ENCODE peak calls at places on chromosomes 2 and 18, in eight cellular contexts. One of them, this sample, is unnamed. For H3K4me1, the result is how much of the 10 kb centered on the place peaks cover.

GRCh38 chr2:128413718-128414341 is 95.2 kb upstream of the HS6ST1 start:
- DNase-seq in cardiac muscle cell: no peak
- DNase-seq in right cardiac atrium: no peak
- DNase-seq in body of pancreas: no peak
- DNase-seq in ascending aorta: peak
- DNase-seq in kidney: peak
- DNase-seq in pancreas: peak
- DNase-seq in HCT116: no peak
- DNase-seq in this sample: no peak

GRCh38 chr2:69054431-69054830 is 41.5 kb downstream of the ANTXR1 start:
- DNase-seq in ascending aorta: no peak
- DNase-seq in pancreas: no peak
- DNase-seq in HCT116: no peak
- DNase-seq in kidney: no peak
- DNase-seq in cardiac muscle cell: no peak
- DNase-seq in body of pancreas: no peak
- DNase-seq in right cardiac atrium: no peak
- DNase-seq in this sample: no peak

GRCh38 chr2:226911932-226912331 is 76.1 kb downstream of the RHBDD1 start:
- DNase-seq in body of pancreas: no peak
- DNase-seq in right cardiac atrium: no peak
- DNase-seq in kidney: no peak
- DNase-seq in pancreas: no peak
- DNase-seq in cardiac muscle cell: no peak
- DNase-seq in HCT116: no peak
- DNase-seq in ascending aorta: no peak
- DNase-seq in this sample: no peak

GRCh38 chr2:128450211-128451015 is 131.7 kb upstream of the HS6ST1 start:
- DNase-seq in pancreas: no peak
- DNase-seq in cardiac muscle cell: no peak
- DNase-seq in ascending aorta: peak
- DNase-seq in HCT116: no peak
- DNase-seq in right cardiac atrium: no peak
- DNase-seq in kidney: no peak
- DNase-seq in body of pancreas: no peak
- DNase-seq in this sample: no peak

GRCh38 chr2:201436141-201436540 is 15.1 kb downstream of the TRAK2 start:
- DNase-seq in kidney: no peak
- DNase-seq in cardiac muscle cell: no peak
- DNase-seq in HCT116: no peak
- DNase-seq in pancreas: no peak
- DNase-seq in body of pancreas: no peak
- DNase-seq in ascending aorta: no peak
- DNase-seq in right cardiac atrium: no peak
- DNase-seq in this sample: no peak

GRCh38 chr2:132477962-132478361 is 61.4 kb downstream of the GPR39 start:
- DNase-seq in pancreas: no peak
- DNase-seq in kidney: no peak
- DNase-seq in body of pancreas: no peak
- DNase-seq in cardiac muscle cell: no peak
- DNase-seq in ascending aorta: no peak
- DNase-seq in HCT116: no peak
- DNase-seq in right cardiac atrium: no peak
- DNase-seq in this sample: no peak

GRCh38 chr2:112048887-112049286 is 6.2 kb upstream of the TMEM87B start:
- DNase-seq in cardiac muscle cell: peak
- DNase-seq in HCT116: peak
- DNase-seq in pancreas: peak
- DNase-seq in ascending aorta: no peak
- DNase-seq in body of pancreas: peak
- DNase-seq in right cardiac atrium: no peak
- DNase-seq in kidney: no peak
- DNase-seq in this sample: no peak

GRCh38 chr18:27413495-27414401 is 228.6 kb upstream of the CHST9 start:
- DNase-seq in cardiac muscle cell: no peak
- DNase-seq in right cardiac atrium: no peak
- DNase-seq in pancreas: peak
- DNase-seq in body of pancreas: no peak
- DNase-seq in kidney: no peak
- DNase-seq in HCT116: no peak
- DNase-seq in ascending aorta: no peak
- DNase-seq in this sample: no peak

GRCh38 chr2:43161650-43162542 is 64.5 kb downstream of the ZFP36L2 start:
- DNase-seq in cardiac muscle cell: no peak
- DNase-seq in pancreas: peak
- DNase-seq in ascending aorta: no peak
- DNase-seq in right cardiac atrium: peak
- DNase-seq in body of pancreas: peak
- DNase-seq in kidney: no peak
- DNase-seq in HCT116: no peak
- DNase-seq in this sample: no peak
- H3K4me1 ChIP-seq in cardiac muscle cell: under half
- H3K4me1 ChIP-seq in pancreas: under half
- H3K4me1 ChIP-seq in ascending aorta: under half
- H3K4me1 ChIP-seq in right cardiac atrium: under half
- H3K4me1 ChIP-seq in body of pancreas: half or more
- H3K4me1 ChIP-seq in kidney: under half
- H3K4me1 ChIP-seq in HCT116: under half
- H3K4me1 ChIP-seq in this sample: under half

GRCh38 chr2:42129487-42129852 is 39.7 kb upstream of the EML4 start:
- DNase-seq in HCT116: no peak
- DNase-seq in body of pancreas: no peak
- DNase-seq in right cardiac atrium: no peak
- DNase-seq in pancreas: no peak
- DNase-seq in cardiac muscle cell: no peak
- DNase-seq in ascending aorta: no peak
- DNase-seq in kidney: no peak
- DNase-seq in this sample: no peak
- H3K27ac ChIP-seq in HCT116: no peak
- H3K27ac ChIP-seq in body of pancreas: no peak
- H3K27ac ChIP-seq in right cardiac atrium: no peak
- H3K27ac ChIP-seq in pancreas: no peak
- H3K27ac ChIP-seq in cardiac muscle cell: no peak
- H3K27ac ChIP-seq in ascending aorta: no peak
- H3K27ac ChIP-seq in kidney: no peak
- H3K27ac ChIP-seq in this sample: no peak

GRCh38 chr2:198917275-198917674 is 540.5 kb downstream of the SATB2 start:
- DNase-seq in ascending aorta: no peak
- DNase-seq in cardiac muscle cell: no peak
- DNase-seq in body of pancreas: no peak
- DNase-seq in right cardiac atrium: no peak
- DNase-seq in HCT116: no peak
- DNase-seq in kidney: no peak
- DNase-seq in pancreas: no peak
- DNase-seq in this sample: no peak
- H3K4me1 ChIP-seq in ascending aorta: under half
- H3K4me1 ChIP-seq in cardiac muscle cell: under half
- H3K4me1 ChIP-seq in body of pancreas: under half
- H3K4me1 ChIP-seq in right cardiac atrium: under half
- H3K4me1 ChIP-seq in HCT116: under half
- H3K4me1 ChIP-seq in kidney: under half
- H3K4me1 ChIP-seq in pancreas: under half
- H3K4me1 ChIP-seq in this sample: under half

GRCh38 chr2:213148572-213149331 is 2.7 kb downstream of the IKZF2 start:
- DNase-seq in cardiac muscle cell: no peak
- DNase-seq in kidney: no peak
- DNase-seq in right cardiac atrium: no peak
- DNase-seq in HCT116: no peak
- DNase-seq in ascending aorta: no peak
- DNase-seq in body of pancreas: no peak
- DNase-seq in pancreas: no peak
- DNase-seq in this sample: no peak

GRCh38 chr2:213149332-213149875 is 2.0 kb downstream of the IKZF2 start:
- DNase-seq in HCT116: no peak
- DNase-seq in cardiac muscle cell: no peak
- DNase-seq in right cardiac atrium: no peak
- DNase-seq in ascending aorta: no peak
- DNase-seq in kidney: no peak
- DNase-seq in body of pancreas: no peak
- DNase-seq in pancreas: no peak
- DNase-seq in this sample: no peak

GRCh38 chr2:213151437-213152064 is at the start of gene IKZF2:
- DNase-seq in body of pancreas: peak
- DNase-seq in kidney: peak
- DNase-seq in ascending aorta: peak
- DNase-seq in right cardiac atrium: peak
- DNase-seq in pancreas: peak
- DNase-seq in cardiac muscle cell: peak
- DNase-seq in HCT116: peak
- DNase-seq in this sample: peak

GRCh38 chr2:213149949-213150314 is 1.5 kb downstream of the IKZF2 start:
- DNase-seq in body of pancreas: no peak
- DNase-seq in cardiac muscle cell: no peak
- DNase-seq in right cardiac atrium: no peak
- DNase-seq in HCT116: no peak
- DNase-seq in ascending aorta: no peak
- DNase-seq in kidney: no peak
- DNase-seq in pancreas: no peak
- DNase-seq in this sample: no peak

GRCh38 chr2:213150315-213150951 is 979 bp downstream of the IKZF2 start:
- DNase-seq in HCT116: no peak
- DNase-seq in right cardiac atrium: peak
- DNase-seq in kidney: no peak
- DNase-seq in pancreas: peak
- DNase-seq in ascending aorta: no peak
- DNase-seq in body of pancreas: no peak
- DNase-seq in cardiac muscle cell: peak
- DNase-seq in this sample: peak
- H3K27ac ChIP-seq in HCT116: no peak
- H3K27ac ChIP-seq in right cardiac atrium: peak
- H3K27ac ChIP-seq in kidney: peak
- H3K27ac ChIP-seq in pancreas: peak
- H3K27ac ChIP-seq in ascending aorta: peak
- H3K27ac ChIP-seq in body of pancreas: peak
- H3K27ac ChIP-seq in cardiac muscle cell: peak
- H3K27ac ChIP-seq in this sample: peak

DNA sequence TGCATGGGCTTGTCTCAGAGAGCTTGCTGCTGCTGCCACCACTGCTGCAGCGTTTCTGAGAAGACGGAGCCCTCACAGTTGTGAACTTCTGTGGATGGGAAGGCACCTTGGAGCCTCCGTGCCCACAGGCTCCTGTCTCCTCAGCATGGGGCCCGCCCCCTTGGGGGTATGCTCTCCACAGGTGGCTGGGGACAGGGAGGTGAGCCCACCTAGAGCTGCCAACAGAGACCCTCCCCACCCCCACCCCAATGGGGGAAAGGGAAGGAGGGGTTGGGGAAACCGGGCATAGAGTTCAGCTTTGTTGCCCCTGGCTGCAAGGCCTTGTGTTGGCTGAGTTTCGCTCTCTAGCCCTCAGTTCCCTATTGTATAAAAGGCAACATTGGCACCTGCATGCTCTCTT is 76.1 kb downstream of the INPP4A start:
- DNase-seq in body of pancreas: no peak
- DNase-seq in cardiac muscle cell: no peak
- DNase-seq in right cardiac atrium: no peak
- DNase-seq in ascending aorta: no peak
- DNase-seq in pancreas: no peak
- DNase-seq in HCT116: no peak
- DNase-seq in kidney: no peak
- DNase-seq in this sample: no peak
- H3K4me1 ChIP-seq in body of pancreas: under half
- H3K4me1 ChIP-seq in cardiac muscle cell: under half
- H3K4me1 ChIP-seq in right cardiac atrium: under half
- H3K4me1 ChIP-seq in ascending aorta: under half
- H3K4me1 ChIP-seq in pancreas: under half
- H3K4me1 ChIP-seq in HCT116: under half
- H3K4me1 ChIP-seq in kidney: under half
- H3K4me1 ChIP-seq in this sample: under half

GRCh38 chr2:188291617-188292445 is at the start of gene GULP1:
- DNase-seq in cardiac muscle cell: peak
- DNase-seq in ascending aorta: peak
- DNase-seq in body of pancreas: peak
- DNase-seq in right cardiac atrium: peak
- DNase-seq in pancreas: peak
- DNase-seq in kidney: peak
- DNase-seq in HCT116: no peak
- DNase-seq in this sample: peak
- H3K27ac ChIP-seq in cardiac muscle cell: peak
- H3K27ac ChIP-seq in ascending aorta: peak
- H3K27ac ChIP-seq in body of pancreas: peak
- H3K27ac ChIP-seq in right cardiac atrium: peak
- H3K27ac ChIP-seq in pancreas: peak
- H3K27ac ChIP-seq in kidney: peak
- H3K27ac ChIP-seq in HCT116: peak
- H3K27ac ChIP-seq in this sample: peak

DNA sequence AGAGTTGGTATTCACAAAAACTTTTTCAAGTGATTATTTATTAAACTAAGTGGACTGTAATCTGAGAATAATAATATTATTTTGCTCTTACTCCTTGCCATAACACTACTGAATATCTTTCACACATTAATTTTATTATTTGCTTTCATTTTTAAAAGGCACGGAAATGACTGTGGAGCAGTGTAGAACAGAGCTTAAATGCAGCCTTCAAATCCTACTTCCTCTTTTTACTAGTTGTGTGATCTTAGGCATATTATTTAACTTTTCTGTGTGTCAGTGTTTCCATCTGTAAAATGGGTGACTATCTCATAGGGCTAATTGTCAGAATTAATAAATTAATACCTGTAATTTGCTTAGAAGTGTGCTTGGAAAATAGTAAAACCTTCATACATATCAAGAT is 55.5 kb upstream of the SLC8A1 start:
- DNase-seq in right cardiac atrium: no peak
- DNase-seq in body of pancreas: no peak
- DNase-seq in pancreas: no peak
- DNase-seq in ascending aorta: no peak
- DNase-seq in kidney: no peak
- DNase-seq in HCT116: no peak
- DNase-seq in cardiac muscle cell: no peak
- DNase-seq in this sample: no peak
- H3K4me1 ChIP-seq in right cardiac atrium: under half
- H3K4me1 ChIP-seq in body of pancreas: under half
- H3K4me1 ChIP-seq in pancreas: under half
- H3K4me1 ChIP-seq in ascending aorta: under half
- H3K4me1 ChIP-seq in kidney: under half
- H3K4me1 ChIP-seq in HCT116: under half
- H3K4me1 ChIP-seq in cardiac muscle cell: under half
- H3K4me1 ChIP-seq in this sample: under half